ENCODE peak calls at places on chromosomes 7 and 10, in seven cellular contexts. One of them, this sample, is unnamed.

GRCh38 chr10:60732240-60733188 is 45.8 kb upstream of the CDK1 start:
- DNase-seq in WTC11: peak; percentile 36
- DNase-seq in hepatocyte: peak; percentile 49
- DNase-seq in Peyer's patch: peak; percentile 48
- DNase-seq in astrocyte of the spinal cord: no peak
- DNase-seq in foreskin keratinocyte: peak; percentile 46
- DNase-seq in fibroblast of pulmonary artery: no peak
- DNase-seq in this sample: peak; percentile 58

GRCh38 chr10:76133597-76134255 is 702.3 kb downstream of the LRMDA start:
- DNase-seq in Peyer's patch: no peak
- DNase-seq in hepatocyte: no peak
- DNase-seq in astrocyte of the spinal cord: no peak
- DNase-seq in foreskin keratinocyte: no peak
- DNase-seq in WTC11: no peak
- DNase-seq in fibroblast of pulmonary artery: no peak
- DNase-seq in this sample: no peak

GRCh38 chr7:51471199-51472016 is 154.8 kb upstream of the COBL start:
- DNase-seq in hepatocyte: no peak
- DNase-seq in astrocyte of the spinal cord: no peak
- DNase-seq in foreskin keratinocyte: no peak
- DNase-seq in Peyer's patch: no peak
- DNase-seq in WTC11: peak; percentile 62
- DNase-seq in fibroblast of pulmonary artery: no peak
- DNase-seq in this sample: no peak

GRCh38 chr7:5237286-5237685 is 45.5 kb upstream of the SLC29A4 start:
- DNase-seq in foreskin keratinocyte: no peak
- DNase-seq in Peyer's patch: no peak
- DNase-seq in WTC11: no peak
- DNase-seq in astrocyte of the spinal cord: no peak
- DNase-seq in fibroblast of pulmonary artery: peak; percentile 57
- DNase-seq in hepatocyte: peak; percentile 41
- DNase-seq in this sample: no peak

GRCh38 chr7:87564290-87564963 is 36.3 kb downstream of the ABCB1 start:
- DNase-seq in WTC11: peak; percentile 56
- DNase-seq in hepatocyte: peak; percentile 57
- DNase-seq in foreskin keratinocyte: peak; percentile 20
- DNase-seq in fibroblast of pulmonary artery: no peak
- DNase-seq in Peyer's patch: peak; percentile 26
- DNase-seq in astrocyte of the spinal cord: no peak
- DNase-seq in this sample: peak; percentile 50

GRCh38 chr10:88725798-88726197 is 19.7 kb downstream of the LIPK start:
- DNase-seq in foreskin keratinocyte: no peak
- DNase-seq in astrocyte of the spinal cord: no peak
- DNase-seq in hepatocyte: no peak
- DNase-seq in Peyer's patch: no peak
- DNase-seq in fibroblast of pulmonary artery: no peak
- DNase-seq in WTC11: no peak
- DNase-seq in this sample: no peak

GRCh38 chr7:85554294-85554877 is 367.5 kb upstream of the SEMA3D start:
- DNase-seq in foreskin keratinocyte: peak; percentile 58
- DNase-seq in WTC11: no peak
- DNase-seq in fibroblast of pulmonary artery: peak; percentile 85
- DNase-seq in hepatocyte: peak; percentile 84
- DNase-seq in astrocyte of the spinal cord: peak; percentile 80
- DNase-seq in Peyer's patch: no peak
- DNase-seq in this sample: peak; percentile 50

GRCh38 chr10:116771101-116771705 is 28.8 kb upstream of the HSPA12A start:
- DNase-seq in Peyer's patch: no peak
- DNase-seq in hepatocyte: peak; percentile 72
- DNase-seq in fibroblast of pulmonary artery: peak; percentile 95
- DNase-seq in foreskin keratinocyte: peak; percentile 89
- DNase-seq in WTC11: no peak
- DNase-seq in astrocyte of the spinal cord: peak; percentile 42
- DNase-seq in this sample: no peak

GRCh38 chr10:117535045-117535751 is 7.3 kb upstream of the EMX2 start:
- DNase-seq in hepatocyte: peak; percentile 48
- DNase-seq in WTC11: peak; percentile 22
- DNase-seq in astrocyte of the spinal cord: no peak
- DNase-seq in Peyer's patch: no peak
- DNase-seq in fibroblast of pulmonary artery: no peak
- DNase-seq in foreskin keratinocyte: no peak
- DNase-seq in this sample: no peak

GRCh38 chr7:115340828-115341227 is 418.9 kb downstream of the MDFIC start:
- DNase-seq in foreskin keratinocyte: peak; percentile 95
- DNase-seq in fibroblast of pulmonary artery: peak; percentile 90
- DNase-seq in WTC11: no peak
- DNase-seq in hepatocyte: no peak
- DNase-seq in Peyer's patch: no peak
- DNase-seq in astrocyte of the spinal cord: peak; percentile 91
- DNase-seq in this sample: no peak
- TF ChIP-seq CTCF in foreskin keratinocyte: peak; percentile 44
- TF ChIP-seq CTCF in fibroblast of pulmonary artery: peak; percentile 35
- TF ChIP-seq CTCF in WTC11: peak; percentile 36
- TF ChIP-seq CTCF in hepatocyte: no peak
- TF ChIP-seq CTCF in Peyer's patch: no peak
- TF ChIP-seq CTCF in astrocyte of the spinal cord: peak; percentile 30
- TF ChIP-seq CTCF in this sample: peak; percentile 45

GRCh38 chr7:29109356-29109755 is 37.0 kb downstream of the CPVL start:
- DNase-seq in astrocyte of the spinal cord: no peak
- DNase-seq in foreskin keratinocyte: no peak
- DNase-seq in hepatocyte: no peak
- DNase-seq in Peyer's patch: no peak
- DNase-seq in fibroblast of pulmonary artery: no peak
- DNase-seq in WTC11: no peak
- DNase-seq in this sample: no peak
- TF ChIP-seq CTCF in astrocyte of the spinal cord: no peak
- TF ChIP-seq CTCF in foreskin keratinocyte: no peak
- TF ChIP-seq CTCF in hepatocyte: no peak
- TF ChIP-seq CTCF in Peyer's patch: no peak
- TF ChIP-seq CTCF in fibroblast of pulmonary artery: no peak
- TF ChIP-seq CTCF in WTC11: no peak
- TF ChIP-seq CTCF in this sample: no peak

DNA sequence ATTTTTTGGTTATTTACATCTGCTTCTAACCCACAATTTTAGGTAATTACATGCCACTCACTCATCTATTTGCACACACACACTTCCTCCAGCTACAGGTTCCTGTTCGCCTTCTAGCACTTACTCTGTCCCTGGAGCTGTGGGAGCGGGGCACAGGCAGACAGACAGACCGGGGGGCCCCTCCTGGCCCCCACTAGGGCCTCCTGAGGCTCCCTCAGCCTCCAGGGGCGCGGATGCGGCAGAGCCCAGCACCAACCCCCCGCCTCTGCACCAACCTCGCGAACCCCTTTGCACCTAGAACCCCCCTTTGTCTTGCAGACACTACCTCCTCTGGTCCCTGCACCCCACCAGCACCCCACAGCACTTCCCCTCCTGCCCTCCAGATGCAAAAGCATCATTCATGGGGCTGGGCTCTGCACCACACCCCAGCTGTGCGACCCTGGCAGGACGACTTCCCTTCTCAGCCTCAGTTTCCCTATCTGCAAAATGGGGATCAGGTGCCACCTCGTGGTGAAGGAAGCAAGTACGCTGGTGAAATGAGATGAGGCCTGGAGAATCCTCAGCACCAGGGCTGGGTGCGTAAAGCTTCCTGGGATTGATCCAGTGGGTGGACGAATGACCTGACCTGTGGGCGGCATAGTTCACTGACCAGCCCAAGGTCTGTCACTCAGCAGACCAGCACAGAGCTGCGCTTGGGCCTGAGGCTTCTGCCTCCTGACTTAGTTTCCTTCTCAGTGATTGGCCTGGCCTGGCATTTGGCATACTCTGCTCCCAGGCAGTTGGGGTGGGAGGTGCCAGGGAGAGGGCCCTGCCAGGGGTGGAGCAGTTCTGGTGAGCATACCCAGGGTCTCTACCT is 37.9 kb downstream of the ELFN1 start:
- DNase-seq in WTC11: no peak
- DNase-seq in Peyer's patch: no peak
- DNase-seq in astrocyte of the spinal cord: no peak
- DNase-seq in hepatocyte: no peak
- DNase-seq in fibroblast of pulmonary artery: no peak
- DNase-seq in foreskin keratinocyte: no peak
- DNase-seq in this sample: no peak
- TF ChIP-seq CTCF in WTC11: no peak
- TF ChIP-seq CTCF in Peyer's patch: no peak
- TF ChIP-seq CTCF in astrocyte of the spinal cord: peak; percentile 25
- TF ChIP-seq CTCF in hepatocyte: no peak
- TF ChIP-seq CTCF in fibroblast of pulmonary artery: peak; percentile 17
- TF ChIP-seq CTCF in foreskin keratinocyte: peak; percentile 29
- TF ChIP-seq CTCF in this sample: no peak

GRCh38 chr7:134548877-134549276 is at the start of gene AKR1B15:
- DNase-seq in WTC11: no peak
- DNase-seq in astrocyte of the spinal cord: no peak
- DNase-seq in Peyer's patch: no peak
- DNase-seq in hepatocyte: no peak
- DNase-seq in foreskin keratinocyte: no peak
- DNase-seq in fibroblast of pulmonary artery: peak; percentile 10
- DNase-seq in this sample: no peak

GRCh38 chr7:134554417-134554966 is 5.6 kb downstream of the AKR1B15 start:
- DNase-seq in hepatocyte: no peak
- DNase-seq in astrocyte of the spinal cord: no peak
- DNase-seq in Peyer's patch: no peak
- DNase-seq in fibroblast of pulmonary artery: no peak
- DNase-seq in WTC11: no peak
- DNase-seq in foreskin keratinocyte: no peak
- DNase-seq in this sample: no peak

GRCh38 chr7:134549366-134549765 is 456 bp downstream of the AKR1B15 start:
- DNase-seq in foreskin keratinocyte: no peak
- DNase-seq in Peyer's patch: no peak
- DNase-seq in hepatocyte: no peak
- DNase-seq in WTC11: no peak
- DNase-seq in astrocyte of the spinal cord: no peak
- DNase-seq in fibroblast of pulmonary artery: no peak
- DNase-seq in this sample: no peak

GRCh38 chr7:134553976-134554375 is 5.1 kb downstream of the AKR1B15 start:
- DNase-seq in WTC11: peak; percentile 20
- DNase-seq in fibroblast of pulmonary artery: peak; percentile 7
- DNase-seq in Peyer's patch: no peak
- DNase-seq in foreskin keratinocyte: no peak
- DNase-seq in astrocyte of the spinal cord: no peak
- DNase-seq in hepatocyte: peak; percentile 18
- DNase-seq in this sample: no peak

DNA sequence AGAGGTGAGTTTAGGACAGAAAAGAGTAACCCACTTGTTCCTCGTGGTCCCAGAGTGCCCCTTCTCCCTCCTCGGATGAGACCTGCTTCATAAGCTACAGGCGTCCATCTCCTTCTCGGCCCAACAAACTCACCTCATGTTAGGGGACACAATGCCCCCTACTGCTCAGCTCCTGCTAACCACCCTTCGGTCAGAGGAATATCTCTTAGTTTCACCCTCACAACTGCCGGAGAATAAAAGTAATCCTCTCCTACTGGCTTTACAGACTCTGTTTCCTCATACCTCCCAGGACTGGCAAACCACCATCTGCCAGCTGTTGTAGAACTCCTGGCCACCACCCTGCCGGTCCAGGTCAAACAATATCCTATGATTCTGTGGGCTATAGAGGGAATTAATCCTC is 3.2 kb downstream of the AKR1B15 start:
- DNase-seq in foreskin keratinocyte: no peak
- DNase-seq in astrocyte of the spinal cord: no peak
- DNase-seq in WTC11: peak; percentile 40
- DNase-seq in fibroblast of pulmonary artery: peak; percentile 14
- DNase-seq in hepatocyte: peak; percentile 34
- DNase-seq in Peyer's patch: no peak
- DNase-seq in this sample: no peak
- TF ChIP-seq CTCF in foreskin keratinocyte: peak; percentile 32
- TF ChIP-seq CTCF in astrocyte of the spinal cord: peak; percentile 36
- TF ChIP-seq CTCF in WTC11: no peak
- TF ChIP-seq CTCF in fibroblast of pulmonary artery: peak; percentile 25
- TF ChIP-seq CTCF in hepatocyte: peak; percentile 35
- TF ChIP-seq CTCF in Peyer's patch: peak; percentile 44
- TF ChIP-seq CTCF in this sample: no peak

GRCh38 chr7:138127996-138128395 is 51.7 kb downstream of the AKR1D1 start:
- DNase-seq in WTC11: no peak
- DNase-seq in hepatocyte: no peak
- DNase-seq in Peyer's patch: no peak
- DNase-seq in fibroblast of pulmonary artery: no peak
- DNase-seq in astrocyte of the spinal cord: no peak
- DNase-seq in foreskin keratinocyte: no peak
- DNase-seq in this sample: no peak

GRCh38 chr7:138126928-138127327 is 50.7 kb downstream of the AKR1D1 start:
- DNase-seq in foreskin keratinocyte: no peak
- DNase-seq in WTC11: no peak
- DNase-seq in hepatocyte: no peak
- DNase-seq in astrocyte of the spinal cord: no peak
- DNase-seq in fibroblast of pulmonary artery: no peak
- DNase-seq in Peyer's patch: no peak
- DNase-seq in this sample: no peak

GRCh38 chr7:138122162-138122561 is 45.9 kb downstream of the AKR1D1 start:
- DNase-seq in Peyer's patch: no peak
- DNase-seq in WTC11: no peak
- DNase-seq in fibroblast of pulmonary artery: no peak
- DNase-seq in foreskin keratinocyte: no peak
- DNase-seq in hepatocyte: no peak
- DNase-seq in astrocyte of the spinal cord: no peak
- DNase-seq in this sample: no peak

GRCh38 chr7:138125598-138126111 is 49.4 kb downstream of the AKR1D1 start:
- DNase-seq in foreskin keratinocyte: no peak
- DNase-seq in Peyer's patch: no peak
- DNase-seq in astrocyte of the spinal cord: peak; percentile 79
- DNase-seq in hepatocyte: no peak
- DNase-seq in fibroblast of pulmonary artery: peak; percentile 20
- DNase-seq in WTC11: no peak
- DNase-seq in this sample: peak; percentile 45

DNA sequence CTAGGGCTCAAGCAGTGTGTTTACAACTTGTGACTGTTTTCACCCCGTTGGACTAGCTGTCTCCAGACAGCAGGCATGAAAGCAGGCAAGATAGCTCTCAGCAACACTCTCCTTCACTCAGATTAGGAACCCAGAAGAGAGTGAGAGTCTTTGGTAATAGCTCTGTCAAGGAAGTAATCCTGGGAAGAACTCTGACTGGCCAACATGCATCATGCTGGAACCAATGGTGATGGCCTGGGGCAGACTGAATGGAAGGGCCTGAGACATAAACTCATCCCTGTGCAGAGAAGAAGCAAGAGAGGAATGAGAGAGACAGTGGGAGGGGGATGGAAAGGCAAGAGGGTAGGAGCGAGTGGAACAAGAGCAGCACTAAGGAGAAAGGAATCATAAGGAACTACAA is 48.9 kb downstream of the AKR1D1 start:
- DNase-seq in WTC11: no peak
- DNase-seq in foreskin keratinocyte: peak; percentile 34
- DNase-seq in fibroblast of pulmonary artery: peak; percentile 21
- DNase-seq in astrocyte of the spinal cord: peak; percentile 54
- DNase-seq in hepatocyte: no peak
- DNase-seq in Peyer's patch: no peak
- DNase-seq in this sample: no peak
- TF ChIP-seq CTCF in WTC11: no peak
- TF ChIP-seq CTCF in foreskin keratinocyte: no peak
- TF ChIP-seq CTCF in fibroblast of pulmonary artery: no peak
- TF ChIP-seq CTCF in astrocyte of the spinal cord: no peak
- TF ChIP-seq CTCF in hepatocyte: no peak
- TF ChIP-seq CTCF in Peyer's patch: no peak
- TF ChIP-seq CTCF in this sample: no peak

This sample was measured in B cell.